ENCODE peak calls at places on chromosome 1, in six cellular contexts. R is NCI-H2081, J is RWPE1, Z is HT1080, P is NCI-H1092, I is COR-L47. N is an unnamed sample.

GRCh38 chr1:179053486-179053885 is 27.8 kb downstream of the FAM20B start:
- DNase-seq in R (no peak), J (no peak), Z (no peak), P (no peak), I (no peak), N (no peak)

GRCh38 chr1:37752213-37752582 is 12.7 kb downstream of the EPHA10 start:
- DNase-seq in R (no peak), J (no peak), Z (no peak), P (no peak), I (no peak), N (no peak)

GRCh38 chr1:39409055-39409816 is 82.2 kb upstream of the BMP8A start:
- DNase-seq in R (peak), J (no peak), Z (peak), P (no peak), I (peak), N (no peak)

GRCh38 chr1:24803987-24804530 is 58.8 kb downstream of the CLIC4 start:
- DNase-seq in R (no peak), J (no peak), Z (no peak), P (no peak), I (no peak), N (no peak)

GRCh38 chr1:198529414-198529813 is 11.1 kb downstream of the ATP6V1G3 start:
- DNase-seq in R (peak), J (no peak), Z (peak), P (no peak), I (peak), N (peak)

GRCh38 chr1:226977973-226978344 is 37.9 kb downstream of the COQ8A start:
- DNase-seq in R (no peak), J (no peak), Z (no peak), P (no peak), I (no peak), N (no peak)

GRCh38 chr1:114024049-114024448 is 44.8 kb downstream of the OLFML3 start:
- DNase-seq in R (no peak), J (no peak), Z (no peak), P (no peak), I (no peak), N (no peak)

GRCh38 chr1:212161231-212161781 is 123.9 kb upstream of the PPP2R5A start:
- DNase-seq in R (no peak), J (peak), Z (peak), P (no peak), I (no peak), N (peak)

GRCh38 chr1:180425956-180426355 is 76.4 kb downstream of the ACBD6 start:
- DNase-seq in R (no peak), J (no peak), Z (no peak), P (no peak), I (no peak), N (no peak)

GRCh38 chr1:48761411-48761810 is 15.3 kb downstream of the BEND5 start:
- DNase-seq in R (no peak), J (no peak), Z (peak), P (no peak), I (no peak), N (no peak)

GRCh38 chr1:10698726-10699469 is 97.5 kb downstream of the CASZ1 start:
- DNase-seq in R (no peak), J (no peak), Z (no peak), P (no peak), I (no peak), N (no peak)

GRCh38 chr1:38929476-38929875 is 12.2 kb downstream of the RHBDL2 start:
- DNase-seq in R (peak), J (no peak), Z (no peak), P (peak), I (peak), N (no peak)

GRCh38 chr1:39927538-39927937 is 25.8 kb upstream of the MYCL start:
- DNase-seq in R (no peak), J (no peak), Z (no peak), P (no peak), I (no peak), N (no peak)

GRCh38 chr1:240093120-240093961 is 1.7 kb downstream of the FMN2 start:
- DNase-seq in R (peak), J (no peak), Z (no peak), P (peak), I (peak), N (no peak)

GRCh38 chr1:44290250-44291094 is 64.6 kb downstream of the ERI3 start:
- DNase-seq in R (no peak), J (no peak), Z (no peak), P (no peak), I (no peak), N (no peak)

GRCh38 chr1:221743416-221744208 is 1.7 kb upstream of the DUSP10 start:
- DNase-seq in R (no peak), J (no peak), Z (peak), P (no peak), I (no peak), N (no peak)

GRCh38 chr1:38476111-38476783 is 383.3 kb downstream of the RRAGC start:
- DNase-seq in R (no peak), J (no peak), Z (no peak), P (no peak), I (no peak), N (no peak)

GRCh38 chr1:226223786-226224244 is 351 bp downstream of the MIXL1 start:
- DNase-seq in R (no peak), J (peak), Z (no peak), P (no peak), I (no peak), N (no peak)

GRCh38 chr1:169260478-169260877 is 107.1 kb downstream of the NME7 start:
- DNase-seq in R (no peak), J (no peak), Z (no peak), P (no peak), I (no peak), N (no peak)

GRCh38 chr1:98556521-98557158 is 104.9 kb upstream of the SNX7 start:
- DNase-seq in R (peak), J (peak), Z (peak), P (no peak), I (no peak), N (no peak)

GRCh38 chr1:248372394-248372793 is 3.2 kb upstream of the OR2T6 start:
- DNase-seq in R (no peak), J (no peak), Z (peak), P (no peak), I (no peak), N (no peak)

GRCh38 chr1:62875676-62876075 is 91.7 kb downstream of the ATG4C start:
- DNase-seq in R (no peak), J (no peak), Z (peak), P (no peak), I (no peak), N (peak)

GRCh38 chr1:4648657-4649056 is 5.8 kb upstream of the AJAP1 start:
- DNase-seq in R (no peak), J (no peak), Z (no peak), P (no peak), I (no peak), N (no peak)

GRCh38 chr1:154666051-154666793 is 58.2 kb upstream of the ADAR start:
- DNase-seq in R (no peak), J (no peak), Z (no peak), P (no peak), I (no peak), N (no peak)

GRCh38 chr1:165910764-165911421 is 83.5 kb downstream of the UCK2 start:
- DNase-seq in R (no peak), J (no peak), Z (no peak), P (no peak), I (no peak), N (no peak)

GRCh38 chr1:152630596-152630995 is 7.7 kb upstream of the LCE3A start:
- DNase-seq in R (no peak), J (no peak), Z (no peak), P (no peak), I (no peak), N (no peak)

GRCh38 chr1:5509664-5510452 is 482.4 kb downstream of the NPHP4 start:
- DNase-seq in R (no peak), J (peak), Z (no peak), P (no peak), I (peak), N (no peak)

GRCh38 chr1:168134132-168135041 is 2.3 kb downstream of the GPR161 start:
- DNase-seq in R (no peak), J (no peak), Z (no peak), P (no peak), I (no peak), N (no peak)

GRCh38 chr1:29224438-29224837 is 6.3 kb downstream of the MECR start:
- DNase-seq in R (no peak), J (no peak), Z (no peak), P (no peak), I (no peak), N (no peak)

GRCh38 chr1:180042994-180043622 is 88.5 kb downstream of the CEP350 start:
- DNase-seq in R (no peak), J (peak), Z (peak), P (no peak), I (no peak), N (peak)

GRCh38 chr1:229993060-229993459 is 74.0 kb upstream of the GALNT2 start:
- DNase-seq in R (no peak), J (no peak), Z (no peak), P (no peak), I (no peak), N (no peak)

GRCh38 chr1:39214998-39215873 is 10.7 kb downstream of the MACF1 start:
- DNase-seq in R (no peak), J (peak), Z (no peak), P (no peak), I (no peak), N (no peak)

GRCh38 chr1:235329139-235329808 is 904 bp downstream of the GGPS1 start:
- DNase-seq in R (peak), J (peak), Z (no peak), P (no peak), I (peak), N (no peak)

GRCh38 chr1:21906173-21907078 is 30.7 kb downstream of the HSPG2 start:
- DNase-seq in R (no peak), J (no peak), Z (no peak), P (no peak), I (no peak), N (no peak)

GRCh38 chr1:68969430-68969829 is 472.5 kb upstream of the DEPDC1 start:
- DNase-seq in R (no peak), J (no peak), Z (no peak), P (no peak), I (no peak), N (no peak)

GRCh38 chr1:197743578-197743977 is 31.7 kb downstream of the DENND1B start:
- DNase-seq in R (no peak), J (no peak), Z (no peak), P (no peak), I (no peak), N (no peak)